ENCODE peak calls at places on chromosome 2, in five cellular contexts. C is WTC11, A is ELR, X is endothelial cell, M is retinal pigment epithelial cell. P is an unnamed sample.

GRCh38 chr2:69387770-69388481 is 899 bp upstream of the GFPT1 start:
- DNase-seq in X (no peak), C (no peak), M (no peak), A (peak), P (no peak)

GRCh38 chr2:54881759-54882158 is 158.3 kb downstream of the EML6 start:
- DNase-seq in C (no peak), X (no peak), A (no peak), M (no peak), P (no peak)

GRCh38 chr2:60468390-60469085 is 84.9 kb downstream of the BCL11A start:
- DNase-seq in C (no peak), M (no peak), X (no peak), A (no peak), P (no peak)

GRCh38 chr2:25328152-25329085 is 13.3 kb downstream of the DNMT3A start:
- DNase-seq in M (no peak), A (no peak), X (no peak), C (no peak), P (no peak)

GRCh38 chr2:1837022-1837421 is 92.7 kb upstream of the PXDN start:
- DNase-seq in M (no peak), A (no peak), C (no peak), X (no peak), P (peak)

GRCh38 chr2:14401838-14402237 is 230.7 kb upstream of the LRATD1 start:
- DNase-seq in A (no peak), X (no peak), M (no peak), C (peak), P (peak)

GRCh38 chr2:9747396-9747795 is 95.9 kb upstream of the TAF1B start:
- DNase-seq in M (no peak), X (no peak), A (no peak), C (no peak), P (no peak)

GRCh38 chr2:111900859-111901258 is 2.5 kb downstream of the MERTK start:
- DNase-seq in C (peak), A (peak), M (no peak), X (peak), P (no peak)

GRCh38 chr2:17309741-17310339 is 208.4 kb downstream of the RAD51AP2 start:
- DNase-seq in A (peak), M (peak), C (peak), X (peak), P (peak)

GRCh38 chr2:219002395-219003266 is 9.4 kb upstream of the CRYBA2 start:
- DNase-seq in M (no peak), A (no peak), C (peak), X (peak), P (peak)

GRCh38 chr2:30514134-30514860 is 67.3 kb downstream of the LCLAT1 start:
- DNase-seq in X (no peak), A (peak), M (no peak), C (no peak), P (no peak)

GRCh38 chr2:233814063-233814435 is 35.9 kb downstream of the MROH2A start:
- DNase-seq in C (no peak), X (no peak), M (no peak), A (no peak), P (peak)